ENCODE peak calls at places on chromosomes 11 and 22, in four cellular contexts. X, T, W and L are unnamed samples.

GRCh38 chr11:32326522-32326921 is 108.8 kb downstream of the WT1 start:
- DNase-seq in X (no peak), T (no peak), W (no peak), L (no peak)

GRCh38 chr22:25563757-25564319 is 637 bp upstream of the GRK3 start:
- DNase-seq in X (no peak), W (peak; percentile 61), T (no peak), L (no peak)

GRCh38 chr11:46247090-46247489 is 30.4 kb upstream of the CREB3L1 start:
- DNase-seq in T (no peak), W (no peak), X (no peak), L (no peak)

GRCh38 chr11:95728790-95729189 is 60.8 kb downstream of the FAM76B start:
- DNase-seq in T (no peak), X (no peak), W (no peak), L (no peak)

GRCh38 chr22:45565973-45566372 is 63.3 kb downstream of the FBLN1 start:
- DNase-seq in W (no peak), X (no peak), T (no peak), L (no peak)

GRCh38 chr11:90635145-90635544 is 412.3 kb upstream of the CHORDC1 start:
- DNase-seq in X (no peak), W (no peak), T (no peak), L (no peak)

GRCh38 chr11:28343304-28344233 is 235.4 kb downstream of the METTL15 start:
- DNase-seq in W (peak; percentile 15), X (no peak), T (peak; percentile 59), L (no peak)

GRCh38 chr11:114262681-114263509 is 33.3 kb upstream of the NNMT start:
- DNase-seq in W (peak; percentile 44), T (peak; percentile 61), X (no peak), L (peak; percentile 34)

GRCh38 chr22:36356708-36357694 is 30.8 kb downstream of the MYH9 start:
- DNase-seq in T (no peak), W (no peak), X (no peak), L (no peak)

GRCh38 chr11:20059587-20060021 is 100.7 kb downstream of the DBX1 start:
- DNase-seq in W (no peak), T (no peak), X (no peak), L (no peak)

GRCh38 chr22:46714550-46714949 is 23.5 kb downstream of the CERK start:
- DNase-seq in T (no peak), W (no peak), X (no peak), L (no peak)

GRCh38 chr11:834371-835316 is 1.9 kb downstream of the CD151 start:
- DNase-seq in X (no peak), T (no peak), W (no peak), L (no peak)

GRCh38 chr11:6505577-6506240 is 8.6 kb downstream of the DNHD1 start:
- DNase-seq in X (no peak), W (peak; percentile 25), T (peak; percentile 32), L (no peak)

GRCh38 chr22:50525104-50525958 is at the start of gene SCO2:
- DNase-seq in X (peak; percentile 89), T (peak; percentile 97), W (peak; percentile 90), L (peak; percentile 96)

GRCh38 chr11:116731821-116732739 is 40.7 kb downstream of the BUD13 start:
- DNase-seq in T (no peak), X (no peak), W (no peak), L (peak; percentile 62)

GRCh38 chr11:61198391-61198790 is 4.9 kb upstream of the PGA3 start:
- DNase-seq in T (no peak), W (no peak), X (no peak), L (no peak)

GRCh38 chr11:77046060-77046501 is 11.9 kb downstream of the B3GNT6 start:
- DNase-seq in X (no peak), W (no peak), T (peak; percentile 88), L (peak; percentile 82)

GRCh38 chr11:26227883-26228502 is 103.9 kb upstream of the ANO3 start:
- DNase-seq in X (no peak), W (no peak), T (no peak), L (no peak)

GRCh38 chr22:24424001-24424900 is 3.1 kb upstream of the ADORA2A start:
- DNase-seq in X (no peak), W (no peak), T (no peak), L (peak; percentile 58)
- TF ChIP-seq NR2C2 in X (no peak), W (no peak), T (no peak), L (no peak)

GRCh38 chr11:88801484-88802123 is 264.2 kb downstream of the GRM5 start:
- DNase-seq in T (no peak), W (no peak), X (no peak), L (no peak)

GRCh38 chr11:88799749-88800500 is 265.9 kb downstream of the GRM5 start:
- DNase-seq in W (no peak), X (no peak), T (no peak), L (no peak)
- TF ChIP-seq NR2C2 in W (no peak), X (no peak), T (no peak), L (no peak)

GRCh38 chr11:64998690-64999431 is 2.1 kb upstream of the BATF2 start:
- DNase-seq in T (peak; percentile 59), W (peak; percentile 63), X (no peak), L (no peak)

GRCh38 chr11:64994318-64994717 is 2.5 kb downstream of the BATF2 start:
- DNase-seq in T (no peak), X (no peak), W (no peak), L (no peak)

GRCh38 chr11:64998141-64998540 is 1.4 kb upstream of the BATF2 start:
- DNase-seq in X (no peak), T (peak; percentile 68), W (peak; percentile 59), L (no peak)

GRCh38 chr11:64996710-64997380 is at the start of gene BATF2:
- DNase-seq in T (peak; percentile 90), X (no peak), W (peak; percentile 94), L (peak; percentile 76)

GRCh38 chr11:64996327-64996709 is 453 bp downstream of the BATF2 start:
- DNase-seq in W (no peak), T (no peak), X (no peak), L (no peak)
- TF ChIP-seq NR2C2 in W (no peak), T (no peak), X (no peak), L (no peak)

DNA sequence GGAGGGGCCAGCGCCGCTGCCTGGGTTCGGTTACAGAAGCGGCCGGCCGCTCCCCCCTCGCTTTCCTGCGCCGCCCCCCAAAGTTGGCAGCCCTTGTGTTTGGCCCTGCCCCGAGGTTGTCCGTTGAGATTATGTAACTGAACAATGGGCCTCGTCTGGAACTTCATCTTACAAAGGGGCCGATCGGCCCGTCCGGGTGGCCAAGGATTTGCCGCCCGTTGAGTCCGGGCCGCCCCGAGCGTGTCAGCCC is 1.0 kb downstream of the WEE1 start:
- DNase-seq in T (no peak), W (no peak), X (no peak), L (peak; percentile 24)
- TF ChIP-seq NR2C2 in T (no peak), W (no peak), X (no peak), L (no peak)

DNA sequence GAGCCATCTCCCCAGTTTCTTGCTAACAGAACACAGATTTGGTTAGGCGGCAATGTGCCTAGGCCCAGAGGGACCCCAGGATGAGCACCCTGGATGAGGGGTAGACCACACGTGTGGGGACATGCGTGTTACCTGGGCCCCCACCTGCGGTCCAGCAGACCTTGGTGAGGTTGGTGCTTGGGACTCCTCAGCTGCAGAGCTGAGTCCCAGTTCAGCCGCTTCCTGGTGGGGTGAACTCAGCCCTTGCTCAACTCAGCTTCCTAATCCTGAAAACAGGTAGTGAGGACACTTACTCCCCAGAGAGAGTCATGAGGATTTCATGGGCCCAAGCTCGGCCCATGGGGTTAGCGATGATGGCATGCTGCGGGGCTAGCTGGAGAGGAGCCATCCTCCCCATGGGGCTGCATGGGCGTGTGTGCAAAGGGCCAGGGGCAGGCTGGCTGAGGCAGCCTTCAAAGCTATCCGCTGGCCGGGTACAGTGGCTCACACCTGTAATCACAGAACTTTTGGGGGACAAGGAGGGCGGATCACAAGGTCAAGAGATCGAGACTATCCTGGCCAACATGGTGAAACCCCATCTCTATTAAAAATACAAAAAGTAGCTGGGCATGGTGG is 46.9 kb upstream of the SHISAL1 start:
- DNase-seq in W (no peak), T (no peak), X (no peak), L (no peak)
- TF ChIP-seq NR2C2 in W (no peak), T (no peak), X (no peak), L (no peak)

GRCh38 chr11:34366522-34366921 is 8.7 kb upstream of the ABTB2 start:
- DNase-seq in W (peak; percentile 57), T (peak; percentile 29), X (no peak), L (peak; percentile 19)
- TF ChIP-seq NR2C2 in W (no peak), T (no peak), X (no peak), L (no peak)

GRCh38 chr11:16605971-16606783 is 132.3 kb upstream of the C11orf58 start:
- DNase-seq in T (peak; percentile 79), X (peak; percentile 21), W (peak; percentile 75), L (peak; percentile 92)

GRCh38 chr11:16606784-16607674 is 131.4 kb upstream of the C11orf58 start:
- DNase-seq in X (no peak), W (no peak), T (peak; percentile 54), L (peak; percentile 51)

GRCh38 chr11:16603890-16604783 is 134.3 kb upstream of the C11orf58 start:
- DNase-seq in T (peak; percentile 73), W (no peak), X (no peak), L (peak; percentile 49)

GRCh38 chr11:16604784-16605439 is 133.5 kb upstream of the C11orf58 start:
- DNase-seq in W (no peak), X (no peak), T (peak; percentile 92), L (peak; percentile 50)

DNA sequence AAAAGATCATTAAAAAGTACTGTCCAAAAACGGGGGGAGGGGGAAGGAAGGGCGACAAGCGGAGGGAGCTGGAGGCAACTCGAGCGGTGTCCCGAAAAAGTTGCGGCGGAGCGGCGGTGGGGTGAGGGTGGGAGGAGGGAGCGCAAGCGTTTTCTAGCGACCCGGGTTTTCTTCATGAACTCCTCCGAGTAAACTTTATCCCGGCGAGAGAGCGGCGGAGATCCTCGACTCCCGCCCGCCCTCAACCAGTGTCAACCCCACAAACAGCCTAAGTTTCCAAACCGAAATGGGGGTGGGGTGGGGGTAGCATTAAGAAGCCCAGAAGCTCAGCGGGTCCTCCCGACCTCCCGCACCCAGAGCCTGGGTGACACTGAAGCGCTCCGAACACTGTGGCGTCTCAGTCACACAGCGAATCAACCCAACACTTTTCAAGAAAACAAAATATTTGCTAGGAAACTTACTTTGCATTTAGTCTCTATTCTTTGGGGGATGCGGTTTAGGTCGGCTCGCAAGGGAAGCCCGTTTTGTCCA is 132.9 kb upstream of the C11orf58 start:
- DNase-seq in T (peak; percentile 50), X (no peak), W (no peak), L (peak; percentile 60)
- TF ChIP-seq NR2C2 in T (no peak), X (no peak), W (no peak), L (no peak)

GRCh38 chr22:43827926-43828710 is 16.0 kb upstream of the EFCAB6 start:
- DNase-seq in X (no peak), W (no peak), T (no peak), L (no peak)

GRCh38 chr22:43828711-43829447 is 16.8 kb upstream of the EFCAB6 start:
- DNase-seq in W (no peak), X (no peak), T (no peak), L (peak; percentile 48)

GRCh38 chr22:43829904-43830851 is 18.1 kb upstream of the EFCAB6 start:
- DNase-seq in W (no peak), X (no peak), T (no peak), L (no peak)

GRCh38 chr22:43830931-43831560 is 18.9 kb upstream of the EFCAB6 start:
- DNase-seq in T (no peak), W (no peak), X (no peak), L (no peak)

DNA sequence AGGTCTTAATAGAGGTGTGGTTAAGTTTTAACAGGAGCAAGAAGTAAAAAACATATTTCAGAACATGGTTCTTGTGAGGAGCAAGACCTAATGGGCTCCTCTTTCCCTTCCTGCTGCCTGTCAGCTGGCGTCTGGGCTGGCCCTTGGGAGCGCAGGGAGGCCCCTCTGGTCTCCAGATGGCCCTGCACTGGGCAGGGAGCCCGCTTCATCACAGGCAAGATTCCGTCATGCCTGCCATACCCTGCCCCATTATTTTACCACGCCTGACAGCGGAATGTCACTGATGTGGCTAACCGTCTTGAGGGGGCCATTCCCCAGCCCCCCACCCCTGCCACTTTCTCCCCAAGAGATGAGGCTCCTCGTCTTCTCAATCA is 17.3 kb upstream of the EFCAB6 start:
- DNase-seq in T (no peak), W (no peak), X (no peak), L (no peak)
- TF ChIP-seq NR2C2 in T (no peak), W (no peak), X (no peak), L (no peak)